ENCODE peak calls at places on chromosomes 7 and 10, in ten cellular contexts. E is NCI-H1930; H is GM23338; S is BE2C; L is CD4-positive, CD25-positive, alpha-beta regulatory T cell; T is left ventricle myocardium superior; Q is esophagus muscularis mucosa; V is hepatocyte; Y is Daoy; P is fibroblast of lung. X is an unnamed sample.

GRCh38 chr10:104291439-104291951 is 22.5 kb downstream of the GSTO2 start:
- DNase-seq in E (peak; percentile 64), H (peak; percentile 95), S (peak; percentile 83), L (peak; percentile 77), T (peak; percentile 94), Q (peak; percentile 98), V (peak; percentile 95), Y (peak; percentile 82), P (peak; percentile 89), X (peak; percentile 89)

GRCh38 chr10:78604721-78605120 is 464.0 kb upstream of the ZMIZ1 start:
- DNase-seq in E (no peak), H (no peak), S (no peak), L (no peak), T (no peak), Q (no peak), V (no peak), Y (no peak), P (no peak), X (no peak)

GRCh38 chr7:152602962-152603361 is 73.0 kb downstream of the XRCC2 start:
- DNase-seq in E (no peak), H (no peak), S (no peak), L (no peak), T (no peak), Q (no peak), V (no peak), Y (no peak), P (peak; percentile 28), X (no peak)

GRCh38 chr7:30562498-30562897 is 32.2 kb upstream of the GARS1 start:
- DNase-seq in E (no peak), H (no peak), S (peak; percentile 37), L (no peak), T (no peak), Q (no peak), V (peak; percentile 28), Y (peak; percentile 43), P (peak; percentile 85), X (no peak)

GRCh38 chr10:7040681-7041080 is 370.2 kb downstream of the SFMBT2 start:
- DNase-seq in E (no peak), H (no peak), S (no peak), L (no peak), T (no peak), Q (no peak), V (no peak), Y (no peak), P (no peak), X (no peak)

GRCh38 chr10:61000769-61001730 is 57.1 kb upstream of the RHOBTB1 start:
- DNase-seq in E (no peak), H (peak; percentile 78), S (peak; percentile 31), L (no peak), T (peak; percentile 36), Q (no peak), V (peak; percentile 65), Y (peak; percentile 33), P (peak; percentile 16), X (peak; percentile 46)

GRCh38 chr7:1291040-1291689 is 58.5 kb downstream of the UNCX start:
- DNase-seq in E (no peak), H (no peak), S (no peak), L (no peak), T (peak; percentile 20), Q (no peak), V (no peak), Y (peak; percentile 21), P (peak; percentile 48), X (no peak)

GRCh38 chr10:124025638-124026336 is 67.6 kb downstream of the CHST15 start:
- DNase-seq in E (no peak), H (peak; percentile 25), S (peak; percentile 51), L (no peak), T (peak; percentile 2), Q (no peak), V (peak; percentile 43), Y (no peak), P (peak; percentile 50), X (peak; percentile 42)

GRCh38 chr10:96614515-96614914 is 27.7 kb upstream of the TM9SF3 start:
- DNase-seq in E (no peak), H (no peak), S (peak; percentile 79), L (no peak), T (no peak), Q (no peak), V (peak; percentile 34), Y (peak; percentile 88), P (peak; percentile 21), X (no peak)

X was measured in trophoblast cell.